ENCODE peak calls at places on chromosomes 3 and 15, in seven cellular contexts. One of them, this sample, is unnamed.

GRCh38 chr3:50274371-50275104 is 4.3 kb upstream of the LSMEM2 start:
- DNase-seq in AG04450: no peak
- DNase-seq in esophagus muscularis mucosa: no peak
- DNase-seq in K562: peak; percentile 67
- DNase-seq in astrocyte: no peak
- DNase-seq in colonic mucosa: peak; percentile 79
- DNase-seq in OCI-LY7: peak; percentile 77
- DNase-seq in this sample: peak; percentile 82

GRCh38 chr15:66390670-66391069 is 4.0 kb downstream of the MAP2K1 start:
- DNase-seq in K562: no peak
- DNase-seq in astrocyte: no peak
- DNase-seq in OCI-LY7: peak; percentile 78
- DNase-seq in esophagus muscularis mucosa: no peak
- DNase-seq in AG04450: no peak
- DNase-seq in colonic mucosa: peak; percentile 20
- DNase-seq in this sample: peak; percentile 22

GRCh38 chr3:127050733-127051132 is 67.8 kb downstream of the PLXNA1 start:
- DNase-seq in astrocyte: no peak
- DNase-seq in OCI-LY7: no peak
- DNase-seq in colonic mucosa: no peak
- DNase-seq in K562: no peak
- DNase-seq in AG04450: no peak
- DNase-seq in esophagus muscularis mucosa: no peak
- DNase-seq in this sample: no peak

GRCh38 chr3:51706788-51707731 is at the start of gene GRM2:
- DNase-seq in esophagus muscularis mucosa: no peak
- DNase-seq in colonic mucosa: peak; percentile 62
- DNase-seq in AG04450: peak; percentile 38
- DNase-seq in OCI-LY7: no peak
- DNase-seq in K562: peak; percentile 88
- DNase-seq in astrocyte: peak; percentile 77
- DNase-seq in this sample: peak; percentile 92

GRCh38 chr15:76953913-76954312 is 22.4 kb downstream of the RCN2 start:
- DNase-seq in esophagus muscularis mucosa: no peak
- DNase-seq in OCI-LY7: no peak
- DNase-seq in K562: no peak
- DNase-seq in astrocyte: no peak
- DNase-seq in AG04450: no peak
- DNase-seq in colonic mucosa: no peak
- DNase-seq in this sample: no peak

GRCh38 chr3:30320392-30320791 is 286.0 kb upstream of the TGFBR2 start:
- DNase-seq in OCI-LY7: no peak
- DNase-seq in esophagus muscularis mucosa: no peak
- DNase-seq in K562: no peak
- DNase-seq in colonic mucosa: no peak
- DNase-seq in astrocyte: no peak
- DNase-seq in AG04450: no peak
- DNase-seq in this sample: no peak

GRCh38 chr3:71916747-71917369 is 131.9 kb upstream of the PROK2 start:
- DNase-seq in K562: no peak
- DNase-seq in AG04450: no peak
- DNase-seq in OCI-LY7: no peak
- DNase-seq in esophagus muscularis mucosa: no peak
- DNase-seq in colonic mucosa: peak; percentile 32
- DNase-seq in astrocyte: peak; percentile 10
- DNase-seq in this sample: no peak

GRCh38 chr15:68683551-68683950 is 104.8 kb downstream of the CORO2B start:
- DNase-seq in astrocyte: no peak
- DNase-seq in OCI-LY7: no peak
- DNase-seq in K562: no peak
- DNase-seq in esophagus muscularis mucosa: no peak
- DNase-seq in colonic mucosa: no peak
- DNase-seq in AG04450: no peak
- DNase-seq in this sample: no peak

GRCh38 chr3:25902586-25902985 is 112.7 kb downstream of the OXSM start:
- DNase-seq in esophagus muscularis mucosa: no peak
- DNase-seq in astrocyte: no peak
- DNase-seq in colonic mucosa: no peak
- DNase-seq in K562: no peak
- DNase-seq in OCI-LY7: no peak
- DNase-seq in AG04450: no peak
- DNase-seq in this sample: no peak

GRCh38 chr15:78394981-78395619 is 42.9 kb upstream of the IREB2 start:
- DNase-seq in colonic mucosa: no peak
- DNase-seq in OCI-LY7: no peak
- DNase-seq in AG04450: no peak
- DNase-seq in K562: no peak
- DNase-seq in astrocyte: no peak
- DNase-seq in esophagus muscularis mucosa: no peak
- DNase-seq in this sample: peak; percentile 34

GRCh38 chr3:158127250-158128219 is 17.6 kb downstream of the RSRC1 start:
- DNase-seq in esophagus muscularis mucosa: no peak
- DNase-seq in astrocyte: peak; percentile 35
- DNase-seq in OCI-LY7: no peak
- DNase-seq in colonic mucosa: no peak
- DNase-seq in AG04450: no peak
- DNase-seq in K562: peak; percentile 11
- DNase-seq in this sample: no peak

GRCh38 chr15:77624868-77625267 is 7.8 kb downstream of the LINGO1 start:
- DNase-seq in K562: peak; percentile 51
- DNase-seq in OCI-LY7: no peak
- DNase-seq in esophagus muscularis mucosa: no peak
- DNase-seq in AG04450: no peak
- DNase-seq in astrocyte: no peak
- DNase-seq in colonic mucosa: no peak
- DNase-seq in this sample: no peak

GRCh38 chr3:177379045-177379444 is 181.8 kb upstream of the TBL1XR1 start:
- DNase-seq in esophagus muscularis mucosa: no peak
- DNase-seq in colonic mucosa: no peak
- DNase-seq in astrocyte: no peak
- DNase-seq in OCI-LY7: peak; percentile 34
- DNase-seq in K562: no peak
- DNase-seq in AG04450: no peak
- DNase-seq in this sample: no peak

GRCh38 chr3:149701206-149701976 is 43.6 kb upstream of the WWTR1 start:
- DNase-seq in esophagus muscularis mucosa: no peak
- DNase-seq in astrocyte: no peak
- DNase-seq in K562: no peak
- DNase-seq in OCI-LY7: no peak
- DNase-seq in colonic mucosa: no peak
- DNase-seq in AG04450: no peak
- DNase-seq in this sample: no peak

GRCh38 chr3:13890377-13891016 is 10.6 kb upstream of the WNT7A start:
- DNase-seq in colonic mucosa: no peak
- DNase-seq in esophagus muscularis mucosa: peak; percentile 89
- DNase-seq in astrocyte: no peak
- DNase-seq in K562: peak; percentile 58
- DNase-seq in AG04450: no peak
- DNase-seq in OCI-LY7: peak; percentile 46
- DNase-seq in this sample: no peak

GRCh38 chr3:194814878-194815357 is 129.2 kb downstream of the FAM43A start:
- DNase-seq in esophagus muscularis mucosa: no peak
- DNase-seq in colonic mucosa: no peak
- DNase-seq in OCI-LY7: no peak
- DNase-seq in K562: no peak
- DNase-seq in AG04450: no peak
- DNase-seq in astrocyte: no peak
- DNase-seq in this sample: no peak

GRCh38 chr3:42979044-42979962 is at the start of gene GASK1A:
- DNase-seq in OCI-LY7: no peak
- DNase-seq in astrocyte: no peak
- DNase-seq in esophagus muscularis mucosa: no peak
- DNase-seq in AG04450: no peak
- DNase-seq in K562: no peak
- DNase-seq in colonic mucosa: peak; percentile 36
- DNase-seq in this sample: peak; percentile 15

GRCh38 chr3:30775070-30775469 is 119.4 kb downstream of the GADL1 start:
- DNase-seq in OCI-LY7: no peak
- DNase-seq in esophagus muscularis mucosa: no peak
- DNase-seq in AG04450: no peak
- DNase-seq in colonic mucosa: no peak
- DNase-seq in astrocyte: peak; percentile 72
- DNase-seq in K562: no peak
- DNase-seq in this sample: no peak

GRCh38 chr3:196619213-196619612 is 20.3 kb upstream of the NRROS start:
- DNase-seq in astrocyte: no peak
- DNase-seq in esophagus muscularis mucosa: no peak
- DNase-seq in AG04450: no peak
- DNase-seq in colonic mucosa: no peak
- DNase-seq in OCI-LY7: no peak
- DNase-seq in K562: no peak
- DNase-seq in this sample: peak; percentile 39

DNA sequence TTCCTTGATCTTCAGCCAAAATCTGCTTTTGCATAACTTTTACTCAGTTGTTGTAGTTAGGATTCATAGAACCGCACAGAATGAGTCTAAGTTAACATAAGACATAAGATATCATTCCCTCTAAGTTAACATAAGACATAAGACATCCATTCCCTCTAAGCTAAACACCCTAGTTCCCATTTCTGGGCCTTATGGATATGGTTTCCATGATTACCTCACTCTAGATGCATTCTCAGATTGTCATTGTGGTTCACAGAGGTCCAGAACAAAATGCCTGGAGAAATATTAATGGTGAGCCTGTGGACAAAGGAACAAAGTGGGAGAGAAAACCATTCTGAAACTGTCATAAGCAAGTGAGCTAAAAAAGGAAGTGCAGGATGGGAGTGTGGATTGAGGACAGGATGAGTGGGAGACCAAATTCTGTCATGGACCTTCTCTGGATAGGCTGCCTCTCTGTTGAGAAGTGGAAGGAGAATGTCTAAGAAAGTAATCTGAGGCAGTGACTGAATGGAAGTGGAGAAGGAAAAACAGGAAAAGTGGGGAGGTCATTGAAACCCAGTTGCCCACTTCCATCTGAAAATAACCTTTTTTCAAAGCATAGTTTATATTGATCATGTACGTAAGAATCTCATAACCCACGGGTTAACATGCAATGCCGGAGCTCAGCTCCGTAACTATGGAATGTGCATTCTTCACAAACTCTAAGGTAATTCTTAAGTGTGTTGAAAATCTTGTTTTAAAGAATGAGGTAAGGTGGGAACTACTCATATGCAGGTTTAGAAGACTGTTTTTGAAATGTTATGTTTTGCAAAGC is 37.4 kb upstream of the SECISBP2L start:
- DNase-seq in esophagus muscularis mucosa: no peak
- DNase-seq in K562: no peak
- DNase-seq in OCI-LY7: no peak
- DNase-seq in AG04450: peak; percentile 57
- DNase-seq in astrocyte: peak; percentile 66
- DNase-seq in colonic mucosa: no peak
- DNase-seq in this sample: no peak
- H3K27ac ChIP-seq in esophagus muscularis mucosa: no peak overlapping the region
- H3K27ac ChIP-seq in K562: no peak overlapping the region
- H3K27ac ChIP-seq in OCI-LY7: no peak overlapping the region
- H3K27ac ChIP-seq in AG04450: peak overlapping the region; percentile 91
- H3K27ac ChIP-seq in astrocyte: peak overlapping the region; percentile 45
- H3K27ac ChIP-seq in colonic mucosa: no peak overlapping the region
- H3K27ac ChIP-seq in this sample: no peak overlapping the region

GRCh38 chr15:47548189-47548588 is 169.1 kb upstream of the SEMA6D start:
- DNase-seq in colonic mucosa: no peak
- DNase-seq in K562: no peak
- DNase-seq in esophagus muscularis mucosa: no peak
- DNase-seq in AG04450: no peak
- DNase-seq in astrocyte: no peak
- DNase-seq in OCI-LY7: no peak
- DNase-seq in this sample: no peak
- H3K9me3 ChIP-seq in colonic mucosa: no peaks in the 10 kb centered on the region
- H3K9me3 ChIP-seq in K562: no peaks in the 10 kb centered on the region
- H3K9me3 ChIP-seq in esophagus muscularis mucosa: no peaks in the 10 kb centered on the region
- H3K9me3 ChIP-seq in AG04450: no peaks in the 10 kb centered on the region
- H3K9me3 ChIP-seq in astrocyte: no peaks in the 10 kb centered on the region
- H3K9me3 ChIP-seq in OCI-LY7: no peaks in the 10 kb centered on the region
- H3K9me3 ChIP-seq in this sample: no peaks in the 10 kb centered on the region

GRCh38 chr15:61196156-61196555 is 32.9 kb downstream of the RORA start:
- DNase-seq in colonic mucosa: no peak
- DNase-seq in AG04450: no peak
- DNase-seq in astrocyte: no peak
- DNase-seq in K562: no peak
- DNase-seq in esophagus muscularis mucosa: no peak
- DNase-seq in OCI-LY7: no peak
- DNase-seq in this sample: no peak

GRCh38 chr15:61198722-61199121 is 30.4 kb downstream of the RORA start:
- DNase-seq in AG04450: no peak
- DNase-seq in K562: no peak
- DNase-seq in colonic mucosa: no peak
- DNase-seq in astrocyte: no peak
- DNase-seq in OCI-LY7: no peak
- DNase-seq in esophagus muscularis mucosa: no peak
- DNase-seq in this sample: no peak

GRCh38 chr15:61195116-61196002 is 33.7 kb downstream of the RORA start:
- DNase-seq in OCI-LY7: peak; percentile 58
- DNase-seq in AG04450: no peak
- DNase-seq in colonic mucosa: peak; percentile 21
- DNase-seq in K562: peak; percentile 53
- DNase-seq in esophagus muscularis mucosa: no peak
- DNase-seq in astrocyte: peak; percentile 6
- DNase-seq in this sample: peak; percentile 21

GRCh38 chr15:61196711-61197110 is 32.4 kb downstream of the RORA start:
- DNase-seq in astrocyte: no peak
- DNase-seq in colonic mucosa: no peak
- DNase-seq in OCI-LY7: no peak
- DNase-seq in K562: no peak
- DNase-seq in AG04450: no peak
- DNase-seq in esophagus muscularis mucosa: no peak
- DNase-seq in this sample: no peak

DNA sequence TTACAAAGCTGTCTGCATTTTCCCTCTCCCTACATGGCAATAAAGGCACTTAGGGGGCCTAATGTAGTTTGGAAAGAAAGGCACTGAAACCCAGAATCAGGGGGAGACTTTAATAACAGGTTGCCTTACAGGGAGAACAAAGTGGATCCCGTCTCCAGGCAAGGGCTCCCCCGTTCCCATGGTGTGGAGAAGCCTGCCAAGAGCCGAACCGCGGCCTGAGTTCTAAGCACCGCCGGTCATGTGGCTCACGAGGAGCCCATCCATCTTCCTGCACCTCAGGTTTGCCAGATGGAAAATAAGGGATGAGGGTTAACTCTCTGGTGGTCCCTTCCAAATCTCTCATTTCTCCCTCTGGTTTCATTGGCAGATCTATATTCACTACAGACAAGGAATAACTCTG is 31.9 kb downstream of the RORA start:
- DNase-seq in K562: no peak
- DNase-seq in colonic mucosa: no peak
- DNase-seq in OCI-LY7: no peak
- DNase-seq in astrocyte: no peak
- DNase-seq in esophagus muscularis mucosa: no peak
- DNase-seq in AG04450: no peak
- DNase-seq in this sample: no peak
- H3K27ac ChIP-seq in K562: no peak overlapping the region
- H3K27ac ChIP-seq in colonic mucosa: no peak overlapping the region
- H3K27ac ChIP-seq in OCI-LY7: no peak overlapping the region
- H3K27ac ChIP-seq in astrocyte: no peak overlapping the region
- H3K27ac ChIP-seq in esophagus muscularis mucosa: no peak overlapping the region
- H3K27ac ChIP-seq in AG04450: no peak overlapping the region
- H3K27ac ChIP-seq in this sample: no peak overlapping the region

GRCh38 chr15:75114796-75115195 is 86.9 kb upstream of the C15orf39 start:
- DNase-seq in esophagus muscularis mucosa: no peak
- DNase-seq in AG04450: no peak
- DNase-seq in colonic mucosa: no peak
- DNase-seq in K562: no peak
- DNase-seq in astrocyte: no peak
- DNase-seq in OCI-LY7: no peak
- DNase-seq in this sample: peak; percentile 21
- H3K9me3 ChIP-seq in esophagus muscularis mucosa: no peaks in the 10 kb centered on the region
- H3K9me3 ChIP-seq in AG04450: peaks cover 5% of the 10 kb centered on the region
- H3K9me3 ChIP-seq in colonic mucosa: no peaks in the 10 kb centered on the region
- H3K9me3 ChIP-seq in K562: peaks cover 13% of the 10 kb centered on the region
- H3K9me3 ChIP-seq in astrocyte: peaks cover 6% of the 10 kb centered on the region
- H3K9me3 ChIP-seq in OCI-LY7: peaks cover 7% of the 10 kb centered on the region
- H3K9me3 ChIP-seq in this sample: no peaks in the 10 kb centered on the region

GRCh38 chr3:40581166-40581565 is 56.4 kb downstream of the ZNF621 start:
- DNase-seq in K562: no peak
- DNase-seq in AG04450: no peak
- DNase-seq in colonic mucosa: no peak
- DNase-seq in esophagus muscularis mucosa: no peak
- DNase-seq in OCI-LY7: no peak
- DNase-seq in astrocyte: no peak
- DNase-seq in this sample: no peak
- H3K27ac ChIP-seq in K562: no peak overlapping the region
- H3K27ac ChIP-seq in AG04450: no peak overlapping the region
- H3K27ac ChIP-seq in colonic mucosa: no peak overlapping the region
- H3K27ac ChIP-seq in esophagus muscularis mucosa: no peak overlapping the region
- H3K27ac ChIP-seq in OCI-LY7: no peak overlapping the region
- H3K27ac ChIP-seq in astrocyte: no peak overlapping the region
- H3K27ac ChIP-seq in this sample: no peak overlapping the region